ENCODE peak calls at places on chromosomes 12 and 14, in five cellular contexts. H is left lung; Y is adrenal gland; N is effector memory CD4-positive, alpha-beta T cell; B is neural progenitor cell. T is an unnamed sample.
A peak's percentile ranks its signal among the peaks of the same experiment; 100 is the strongest.

GRCh38 chr12:47087088-47087688 is 7.4 kb upstream of the AMIGO2 start:
- DNase-seq in Y (no peak), B (no peak), N (no peak), H (no peak), T (no peak)

GRCh38 chr14:36591482-36591881 is 9.1 kb upstream of the NKX2-8 start:
- DNase-seq in H (no peak), B (no peak), N (no peak), Y (no peak), T (no peak)

GRCh38 chr12:31591308-31591901 is 469 bp upstream of the DENND5B start:
- DNase-seq in Y (peak; percentile 43), N (no peak), H (no peak), B (peak; percentile 36), T (peak; percentile 39)

GRCh38 chr14:38989917-38990546 is 113.0 kb downstream of the SEC23A start:
- DNase-seq in N (no peak), Y (no peak), B (no peak), H (no peak), T (no peak)

GRCh38 chr14:92387610-92388009 is 64.6 kb downstream of the SLC24A4 start:
- DNase-seq in B (no peak), H (no peak), N (no peak), Y (no peak), T (no peak)

GRCh38 chr12:123269395-123269892 is 2.2 kb downstream of the CDK2AP1 start:
- DNase-seq in B (peak; percentile 93), N (peak; percentile 21), H (peak; percentile 68), Y (peak; percentile 79), T (peak; percentile 87)

GRCh38 chr14:23984891-23985607 is 3.7 kb upstream of the DHRS4L2 start:
- DNase-seq in Y (peak; percentile 51), B (no peak), N (no peak), H (no peak), T (no peak)

GRCh38 chr12:12072064-12072760 is 1.5 kb downstream of the BCL2L14 start:
- DNase-seq in Y (no peak), H (peak; percentile 44), B (no peak), N (peak; percentile 5), T (no peak)

GRCh38 chr12:26402648-26403047 is 207.3 kb downstream of the SSPN start:
- DNase-seq in Y (no peak), N (no peak), H (peak; percentile 37), B (no peak), T (no peak)

GRCh38 chr12:30996255-30996654 is 69.7 kb downstream of the TSPAN11 start:
- DNase-seq in B (no peak), N (no peak), Y (no peak), H (no peak), T (no peak)

GRCh38 chr14:49960453-49960852 is 67.6 kb downstream of the ARF6 start:
- DNase-seq in N (no peak), H (no peak), Y (no peak), B (no peak), T (no peak)

GRCh38 chr14:65290830-65291229 is 121.7 kb upstream of the FUT8 start:
- DNase-seq in H (no peak), Y (no peak), N (no peak), B (no peak), T (no peak)

GRCh38 chr12:113237748-113238147 is 16.5 kb downstream of the TPCN1 start:
- DNase-seq in H (peak; percentile 10), Y (no peak), B (no peak), N (no peak), T (no peak)

GRCh38 chr12:74747305-74747704 is 209.7 kb downstream of the ATXN7L3B start:
- DNase-seq in B (no peak), N (no peak), Y (no peak), H (no peak), T (no peak)

GRCh38 chr12:124040737-124041136 is 67.7 kb downstream of the ZNF664 start:
- DNase-seq in N (no peak), B (no peak), H (no peak), Y (no peak), T (no peak)

GRCh38 chr12:42705863-42706262 is 116.3 kb upstream of the PRICKLE1 start:
- DNase-seq in B (peak; percentile 23), H (peak; percentile 43), N (no peak), Y (peak; percentile 48), T (no peak)

GRCh38 chr12:42611571-42612257 is 22.2 kb upstream of the PRICKLE1 start:
- DNase-seq in N (no peak), B (no peak), H (no peak), Y (no peak), T (no peak)

GRCh38 chr14:21476526-21476924 is 234 bp downstream of the RAB2B start:
- DNase-seq in Y (peak; percentile 90), H (peak; percentile 90), N (peak; percentile 83), B (peak; percentile 85), T (peak; percentile 78)

DNA sequence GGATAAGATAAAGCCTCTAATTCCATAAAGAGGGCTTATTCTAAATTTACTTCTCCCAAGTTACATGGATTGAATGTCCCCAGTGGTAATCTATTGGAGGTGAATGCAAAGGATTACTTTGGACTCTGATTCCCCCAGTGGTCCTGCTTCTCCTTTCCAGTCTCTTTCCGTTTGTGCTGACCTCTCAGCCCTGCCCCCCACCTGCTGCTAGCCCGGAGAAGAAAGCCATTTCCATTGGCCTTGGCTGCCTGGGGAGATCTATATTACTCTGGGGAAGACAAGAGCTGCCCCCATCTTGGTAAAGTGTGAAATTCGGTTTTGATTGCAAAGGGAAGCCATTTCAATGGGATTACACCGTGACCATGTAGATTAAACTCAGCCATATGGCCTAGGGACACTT is 13.3 kb downstream of the ASCL1 start:
- DNase-seq in Y (no peak), H (no peak), N (no peak), B (no peak), T (no peak)
- H3K27me3 ChIP-seq in Y (peaks cover 5% of the 10 kb centered on the region), H (peaks cover 2% of the 10 kb centered on the region), N (peaks cover 5% of the 10 kb centered on the region), B (peaks cover 95% of the 10 kb centered on the region), T (no peaks in the 10 kb centered on the region)

DNA sequence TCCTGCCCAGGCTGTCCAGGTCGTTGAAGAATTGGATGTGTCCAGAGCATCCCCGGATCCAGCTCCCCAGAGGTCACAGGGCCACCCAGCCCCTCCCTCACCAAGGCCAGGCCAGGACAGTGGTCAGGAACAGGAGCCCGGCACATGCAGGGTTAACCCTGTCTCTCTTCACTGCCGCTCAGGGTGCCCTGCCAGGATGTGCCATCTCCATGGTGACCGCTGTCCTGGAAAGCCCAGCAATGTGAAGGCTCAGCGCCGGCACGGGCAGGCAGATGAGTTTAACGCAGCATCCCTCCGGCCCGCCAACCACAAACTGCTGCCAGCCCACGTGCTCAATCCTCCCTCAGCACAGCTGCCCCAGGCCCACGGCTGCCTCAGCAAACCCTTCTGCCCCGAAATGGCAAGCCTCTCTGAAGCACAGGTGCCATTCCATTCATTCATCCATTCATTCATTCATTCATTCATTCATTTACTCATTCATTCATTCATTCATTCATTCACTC is 4.4 kb downstream of the TMEM179 start:
- DNase-seq in B (peak; percentile 57), Y (no peak), H (peak; percentile 31), N (no peak), T (peak; percentile 75)
- H3K27me3 ChIP-seq in B (peaks cover 16% of the 10 kb centered on the region), Y (peaks cover 19% of the 10 kb centered on the region), H (peaks cover 17% of the 10 kb centered on the region), N (peaks cover 8% of the 10 kb centered on the region), T (no peaks in the 10 kb centered on the region)

GRCh38 chr12:98808243-98808895 is 163.3 kb downstream of the APAF1 start:
- DNase-seq in B (no peak), N (no peak), H (no peak), Y (no peak), T (no peak)
- H3K27me3 ChIP-seq in B (no peaks in the 10 kb centered on the region), N (no peaks in the 10 kb centered on the region), H (no peaks in the 10 kb centered on the region), Y (no peaks in the 10 kb centered on the region), T (no peaks in the 10 kb centered on the region)

GRCh38 chr14:103000291-103000921 is 56.9 kb downstream of the CDC42BPB start:
- DNase-seq in B (no peak), H (no peak), Y (no peak), N (no peak), T (no peak)
- H3K27me3 ChIP-seq in B (no peaks in the 10 kb centered on the region), H (no peaks in the 10 kb centered on the region), Y (no peaks in the 10 kb centered on the region), N (no peaks in the 10 kb centered on the region), T (no peaks in the 10 kb centered on the region)

GRCh38 chr14:100656996-100657395 is 69.7 kb upstream of the DLK1 start:
- DNase-seq in H (no peak), Y (no peak), B (no peak), N (no peak), T (no peak)

GRCh38 chr14:100654025-100654813 is 67.0 kb upstream of the BEGAIN start:
- DNase-seq in Y (no peak), H (no peak), N (no peak), B (no peak), T (no peak)

GRCh38 chr14:100653409-100653808 is 66.2 kb upstream of the BEGAIN start:
- DNase-seq in Y (no peak), N (no peak), B (peak; percentile 40), H (no peak), T (no peak)

GRCh38 chr14:100652739-100653138 is 65.5 kb upstream of the BEGAIN start:
- DNase-seq in N (no peak), H (no peak), B (no peak), Y (no peak), T (no peak)

GRCh38 chr14:100654814-100655795 is 67.9 kb upstream of the BEGAIN start:
- DNase-seq in H (no peak), N (peak; percentile 17), Y (peak; percentile 69), B (peak; percentile 73), T (peak; percentile 56)
- H3K27me3 ChIP-seq in H (no peaks in the 10 kb centered on the region), N (peaks cover 8% of the 10 kb centered on the region), Y (no peaks in the 10 kb centered on the region), B (no peaks in the 10 kb centered on the region), T (peaks cover 5% of the 10 kb centered on the region)

T was measured in dorsolateral prefrontal cortex.